ENCODE peak calls at places on chromosomes 11 and 22, in four cellular contexts. One of them, this sample, is unnamed.

GRCh38 chr11:31096191-31096590 is 273.3 kb downstream of the DCDC1 start:
- DNase-seq in astrocyte of the spinal cord: no peak
- DNase-seq in HTR-8/SVneo: no peak
- DNase-seq in NCI-H187 treated with DMSO at 0.1 percent for 48 hours: no peak
- DNase-seq in this sample: no peak

GRCh38 chr11:61966673-61967176 is 709 bp downstream of the FTH1 start:
- DNase-seq in HTR-8/SVneo: no peak
- DNase-seq in astrocyte of the spinal cord: peak
- DNase-seq in NCI-H187 treated with DMSO at 0.1 percent for 48 hours: no peak
- DNase-seq in this sample: no peak

GRCh38 chr22:38270091-38270972 is 2.5 kb downstream of the TMEM184B start:
- DNase-seq in HTR-8/SVneo: no peak
- DNase-seq in NCI-H187 treated with DMSO at 0.1 percent for 48 hours: no peak
- DNase-seq in astrocyte of the spinal cord: peak
- DNase-seq in this sample: no peak

GRCh38 chr11:120688166-120688565 is 176.6 kb downstream of the GRIK4 start:
- DNase-seq in HTR-8/SVneo: no peak
- DNase-seq in NCI-H187 treated with DMSO at 0.1 percent for 48 hours: no peak
- DNase-seq in astrocyte of the spinal cord: no peak
- DNase-seq in this sample: no peak

GRCh38 chr22:29306175-29306829 is at the start of gene GAS2L1:
- DNase-seq in HTR-8/SVneo: peak
- DNase-seq in NCI-H187 treated with DMSO at 0.1 percent for 48 hours: no peak
- DNase-seq in astrocyte of the spinal cord: peak
- DNase-seq in this sample: no peak

GRCh38 chr11:7251836-7252682 is at the start of gene SYT9:
- DNase-seq in HTR-8/SVneo: no peak
- DNase-seq in astrocyte of the spinal cord: peak
- DNase-seq in NCI-H187 treated with DMSO at 0.1 percent for 48 hours: no peak
- DNase-seq in this sample: no peak

GRCh38 chr11:6228520-6228919 is 5.9 kb downstream of the FHIP1B start:
- DNase-seq in astrocyte of the spinal cord: no peak
- DNase-seq in NCI-H187 treated with DMSO at 0.1 percent for 48 hours: no peak
- DNase-seq in HTR-8/SVneo: no peak
- DNase-seq in this sample: no peak

GRCh38 chr11:12813371-12814225 is 139.4 kb downstream of the TEAD1 start:
- DNase-seq in NCI-H187 treated with DMSO at 0.1 percent for 48 hours: no peak
- DNase-seq in HTR-8/SVneo: no peak
- DNase-seq in astrocyte of the spinal cord: no peak
- DNase-seq in this sample: no peak

GRCh38 chr11:63945482-63946163 is 6.8 kb downstream of the NAA40 start:
- DNase-seq in HTR-8/SVneo: peak
- DNase-seq in NCI-H187 treated with DMSO at 0.1 percent for 48 hours: no peak
- DNase-seq in astrocyte of the spinal cord: peak
- DNase-seq in this sample: peak

GRCh38 chr11:26187639-26188038 is 144.3 kb upstream of the ANO3 start:
- DNase-seq in NCI-H187 treated with DMSO at 0.1 percent for 48 hours: no peak
- DNase-seq in astrocyte of the spinal cord: peak
- DNase-seq in HTR-8/SVneo: peak
- DNase-seq in this sample: no peak